ENCODE peak calls at places on chromosomes 4 and X, in five cellular contexts. One of them, this sample, is unnamed.

GRCh38 chrX:148691456-148691855 is 191.0 kb downstream of the AFF2 start:
- DNase-seq in A549: no peak
- DNase-seq in HepG2: no peak
- DNase-seq in GM12878: no peak
- DNase-seq in H1: no peak
- DNase-seq in this sample: no peak

GRCh38 chrX:18490816-18491215 is 65.4 kb downstream of the CDKL5 start:
- DNase-seq in A549: no peak
- DNase-seq in HepG2: no peak
- DNase-seq in GM12878: no peak
- DNase-seq in H1: no peak
- DNase-seq in this sample: no peak

GRCh38 chr4:145609494-145610427 is 9.4 kb upstream of the MMAA start:
- DNase-seq in A549: peak; percentile 64
- DNase-seq in HepG2: peak; percentile 58
- DNase-seq in GM12878: peak; percentile 58
- DNase-seq in H1: no peak
- DNase-seq in this sample: peak; percentile 27

GRCh38 chrX:107825698-107826285 is at the start of gene MID2:
- DNase-seq in A549: peak; percentile 66
- DNase-seq in HepG2: no peak
- DNase-seq in GM12878: no peak
- DNase-seq in H1: no peak
- DNase-seq in this sample: no peak

GRCh38 chr4:5784021-5784420 is 73.0 kb downstream of the EVC start:
- DNase-seq in A549: no peak
- DNase-seq in HepG2: no peak
- DNase-seq in GM12878: no peak
- DNase-seq in H1: no peak
- DNase-seq in this sample: no peak

GRCh38 chr4:99117876-99118693 is 26.0 kb downstream of the ADH4 start:
- DNase-seq in A549: peak; percentile 3
- DNase-seq in HepG2: peak; percentile 7
- DNase-seq in GM12878: no peak
- DNase-seq in H1: no peak
- DNase-seq in this sample: no peak

GRCh38 chr4:100977746-100978397 is 369.5 kb downstream of the PPP3CA start:
- DNase-seq in A549: no peak
- DNase-seq in HepG2: no peak
- DNase-seq in GM12878: no peak
- DNase-seq in H1: no peak
- DNase-seq in this sample: no peak

GRCh38 chr4:48194986-48195773 is 61.1 kb upstream of the TXK start:
- DNase-seq in A549: no peak
- DNase-seq in HepG2: no peak
- DNase-seq in GM12878: no peak
- DNase-seq in H1: no peak
- DNase-seq in this sample: no peak

GRCh38 chrX:153476628-153477027 is 6.3 kb upstream of the HAUS7 start:
- DNase-seq in A549: no peak
- DNase-seq in HepG2: no peak
- DNase-seq in GM12878: no peak
- DNase-seq in H1: no peak
- DNase-seq in this sample: no peak

GRCh38 chr4:46444318-46444717 is 54.4 kb upstream of the GABRA2 start:
- DNase-seq in A549: no peak
- DNase-seq in HepG2: no peak
- DNase-seq in GM12878: no peak
- DNase-seq in H1: no peak
- DNase-seq in this sample: no peak

GRCh38 chr4:156677136-156677535 is 294.5 kb downstream of the PDGFC start:
- DNase-seq in A549: peak; percentile 52
- DNase-seq in HepG2: peak; percentile 38
- DNase-seq in GM12878: no peak
- DNase-seq in H1: peak; percentile 2
- DNase-seq in this sample: no peak

GRCh38 chr4:144509088-144509854 is 136.7 kb upstream of the HHIP start:
- DNase-seq in A549: no peak
- DNase-seq in HepG2: no peak
- DNase-seq in GM12878: no peak
- DNase-seq in H1: no peak
- DNase-seq in this sample: no peak

GRCh38 chr4:72969957-72970356 is 99.6 kb downstream of the COX18 start:
- DNase-seq in A549: no peak
- DNase-seq in HepG2: no peak
- DNase-seq in GM12878: no peak
- DNase-seq in H1: no peak
- DNase-seq in this sample: no peak

GRCh38 chr4:183182873-183183725 is 84.0 kb downstream of the WWC2 start:
- DNase-seq in A549: peak; percentile 61
- DNase-seq in HepG2: peak; percentile 86
- DNase-seq in GM12878: no peak
- DNase-seq in H1: peak; percentile 89
- DNase-seq in this sample: no peak

GRCh38 chrX:131289527-131289926 is 421 bp upstream of the IGSF1 start:
- DNase-seq in A549: no peak
- DNase-seq in HepG2: no peak
- DNase-seq in GM12878: no peak
- DNase-seq in H1: no peak
- DNase-seq in this sample: no peak

GRCh38 chr4:140567722-140568121 is 1.0 kb downstream of the UCP1 start:
- DNase-seq in A549: no peak
- DNase-seq in HepG2: no peak
- DNase-seq in GM12878: no peak
- DNase-seq in H1: no peak
- DNase-seq in this sample: no peak

GRCh38 chrX:139967300-139967699 is 2.0 kb upstream of the CXorf66 start:
- DNase-seq in A549: peak; percentile 32
- DNase-seq in HepG2: peak; percentile 9
- DNase-seq in GM12878: no peak
- DNase-seq in H1: no peak
- DNase-seq in this sample: peak; percentile 37

GRCh38 chrX:84188320-84188834 is 378 bp upstream of the RPS6KA6 start:
- DNase-seq in A549: peak; percentile 79
- DNase-seq in HepG2: no peak
- DNase-seq in GM12878: no peak
- DNase-seq in H1: peak; percentile 34
- DNase-seq in this sample: no peak

GRCh38 chr4:149223659-149224058 is 592.0 kb downstream of the IQCM start:
- DNase-seq in A549: no peak
- DNase-seq in HepG2: no peak
- DNase-seq in GM12878: no peak
- DNase-seq in H1: no peak
- DNase-seq in this sample: no peak

GRCh38 chr4:3689006-3689405 is 77.2 kb upstream of the ADRA2C start:
- DNase-seq in A549: no peak
- DNase-seq in HepG2: no peak
- DNase-seq in GM12878: no peak
- DNase-seq in H1: no peak
- DNase-seq in this sample: peak; percentile 23

GRCh38 chrX:8971116-8971515 is 62.8 kb downstream of the FAM9B start:
- DNase-seq in A549: peak; percentile 67
- DNase-seq in HepG2: peak; percentile 39
- DNase-seq in GM12878: no peak
- DNase-seq in H1: no peak
- DNase-seq in this sample: no peak

GRCh38 chrX:106005684-106006083 is 32.8 kb downstream of the SERPINA7 start:
- DNase-seq in A549: no peak
- DNase-seq in HepG2: peak; percentile 58
- DNase-seq in GM12878: no peak
- DNase-seq in H1: no peak
- DNase-seq in this sample: no peak

GRCh38 chr4:173337463-173337862 is 3.3 kb upstream of the HMGB2 start:
- DNase-seq in A549: no peak
- DNase-seq in HepG2: no peak
- DNase-seq in GM12878: no peak
- DNase-seq in H1: no peak
- DNase-seq in this sample: no peak

GRCh38 chr4:99058228-99058627 is 30.4 kb downstream of the ADH5 start:
- DNase-seq in A549: no peak
- DNase-seq in HepG2: no peak
- DNase-seq in GM12878: no peak
- DNase-seq in H1: no peak
- DNase-seq in this sample: no peak

GRCh38 chr4:186746581-186746980 is 22.9 kb upstream of the FAT1 start:
- DNase-seq in A549: no peak
- DNase-seq in HepG2: no peak
- DNase-seq in GM12878: no peak
- DNase-seq in H1: no peak
- DNase-seq in this sample: no peak

GRCh38 chr4:121989715-121990114 is 37.9 kb upstream of the TRPC3 start:
- DNase-seq in A549: no peak
- DNase-seq in HepG2: no peak
- DNase-seq in GM12878: no peak
- DNase-seq in H1: no peak
- DNase-seq in this sample: peak; percentile 83

GRCh38 chrX:140141444-140142029 is 176.2 kb upstream of the CXorf66 start:
- DNase-seq in A549: peak; percentile 35
- DNase-seq in HepG2: peak; percentile 8
- DNase-seq in GM12878: peak; percentile 3
- DNase-seq in H1: no peak
- DNase-seq in this sample: peak; percentile 49

GRCh38 chr4:6517171-6517570 is 44.8 kb upstream of the PPP2R2C start:
- DNase-seq in A549: no peak
- DNase-seq in HepG2: no peak
- DNase-seq in GM12878: no peak
- DNase-seq in H1: no peak
- DNase-seq in this sample: no peak

GRCh38 chrX:71623105-71623450 is 4.8 kb upstream of the CXCR3 start:
- DNase-seq in A549: no peak
- DNase-seq in HepG2: no peak
- DNase-seq in GM12878: no peak
- DNase-seq in H1: no peak
- DNase-seq in this sample: no peak

GRCh38 chr4:7852568-7853185 is 87.0 kb downstream of the AFAP1 start:
- DNase-seq in A549: no peak
- DNase-seq in HepG2: no peak
- DNase-seq in GM12878: no peak
- DNase-seq in H1: no peak
- DNase-seq in this sample: no peak

GRCh38 chr4:145840162-145840768 is 98.4 kb downstream of the ZNF827 start:
- DNase-seq in A549: peak; percentile 53
- DNase-seq in HepG2: peak; percentile 45
- DNase-seq in GM12878: peak; percentile 32
- DNase-seq in H1: no peak
- DNase-seq in this sample: peak; percentile 35

GRCh38 chr4:91826186-91826585 is 477.6 kb upstream of the GRID2 start:
- DNase-seq in A549: no peak
- DNase-seq in HepG2: no peak
- DNase-seq in GM12878: no peak
- DNase-seq in H1: no peak
- DNase-seq in this sample: no peak

GRCh38 chr4:26815199-26815598 is 45.4 kb upstream of the STIM2 start:
- DNase-seq in A549: no peak
- DNase-seq in HepG2: no peak
- DNase-seq in GM12878: no peak
- DNase-seq in H1: no peak
- DNase-seq in this sample: no peak

GRCh38 chr4:45741897-45742296 is 382.0 kb downstream of the GABRG1 start:
- DNase-seq in A549: peak; percentile 0
- DNase-seq in HepG2: peak; percentile 28
- DNase-seq in GM12878: no peak
- DNase-seq in H1: no peak
- DNase-seq in this sample: no peak

GRCh38 chrX:56130013-56130412 is 102.1 kb upstream of the KLF8 start:
- DNase-seq in A549: no peak
- DNase-seq in HepG2: no peak
- DNase-seq in GM12878: no peak
- DNase-seq in H1: no peak
- DNase-seq in this sample: no peak

GRCh38 chr4:71709961-71710360 is 73.9 kb downstream of the GC start:
- DNase-seq in A549: peak; percentile 9
- DNase-seq in HepG2: no peak
- DNase-seq in GM12878: no peak
- DNase-seq in H1: no peak
- DNase-seq in this sample: peak; percentile 5
- TF ChIP-seq HDAC2 in A549: no peak
- TF ChIP-seq HDAC2 in HepG2: no peak
- TF ChIP-seq HDAC2 in GM12878: no peak
- TF ChIP-seq HDAC2 in H1: no peak
- TF ChIP-seq HDAC2 in this sample: no peak

GRCh38 chr4:111283066-111283677 is 660.3 kb upstream of the PITX2 start:
- DNase-seq in A549: peak; percentile 59
- DNase-seq in HepG2: peak; percentile 39
- DNase-seq in GM12878: no peak
- DNase-seq in H1: peak; percentile 29
- DNase-seq in this sample: peak; percentile 40
- TF ChIP-seq HDAC2 in A549: no peak
- TF ChIP-seq HDAC2 in HepG2: no peak
- TF ChIP-seq HDAC2 in GM12878: no peak
- TF ChIP-seq HDAC2 in H1: no peak
- TF ChIP-seq HDAC2 in this sample: no peak

GRCh38 chrX:30865020-30865419 is 24.0 kb downstream of the TAB3 start:
- DNase-seq in A549: peak; percentile 26
- DNase-seq in HepG2: peak; percentile 21
- DNase-seq in GM12878: no peak
- DNase-seq in H1: no peak
- DNase-seq in this sample: peak; percentile 30

GRCh38 chrX:30865612-30866011 is 23.4 kb downstream of the TAB3 start:
- DNase-seq in A549: no peak
- DNase-seq in HepG2: peak; percentile 59
- DNase-seq in GM12878: no peak
- DNase-seq in H1: no peak
- DNase-seq in this sample: no peak

GRCh38 chrX:30858098-30858497 is 31.0 kb downstream of the TAB3 start:
- DNase-seq in A549: no peak
- DNase-seq in HepG2: no peak
- DNase-seq in GM12878: no peak
- DNase-seq in H1: no peak
- DNase-seq in this sample: no peak

GRCh38 chrX:30864383-30864785 is 24.7 kb downstream of the TAB3 start:
- DNase-seq in A549: no peak
- DNase-seq in HepG2: peak; percentile 2
- DNase-seq in GM12878: no peak
- DNase-seq in H1: no peak
- DNase-seq in this sample: no peak

DNA sequence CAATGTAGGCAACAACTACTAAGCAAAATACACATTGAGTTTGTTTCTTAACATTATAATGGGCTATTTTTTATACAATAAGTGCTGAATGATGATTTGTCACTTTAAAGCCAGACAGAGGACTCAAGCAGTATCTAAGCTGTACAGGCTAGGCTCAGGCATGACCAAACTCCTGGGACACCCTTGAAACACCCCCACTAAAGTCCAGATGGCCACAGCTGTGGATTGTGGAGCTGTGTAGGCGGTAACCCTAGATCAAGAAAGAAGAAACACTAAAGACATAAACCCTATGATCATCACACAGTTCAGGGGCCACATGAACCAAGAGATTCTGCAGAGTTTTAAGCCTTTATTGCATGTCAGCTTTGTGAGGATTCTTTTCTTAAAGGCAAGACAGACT is 25.1 kb downstream of the TAB3 start:
- DNase-seq in A549: no peak
- DNase-seq in HepG2: no peak
- DNase-seq in GM12878: no peak
- DNase-seq in H1: no peak
- DNase-seq in this sample: no peak
- TF ChIP-seq HDAC2 in A549: no peak
- TF ChIP-seq HDAC2 in HepG2: no peak
- TF ChIP-seq HDAC2 in GM12878: no peak
- TF ChIP-seq HDAC2 in H1: no peak
- TF ChIP-seq HDAC2 in this sample: no peak

GRCh38 chr4:76767983-76768382 is 130.0 kb downstream of the SOWAHB start:
- DNase-seq in A549: peak; percentile 19
- DNase-seq in HepG2: peak; percentile 32
- DNase-seq in GM12878: no peak
- DNase-seq in H1: no peak
- DNase-seq in this sample: no peak
- TF ChIP-seq HDAC2 in A549: no peak
- TF ChIP-seq HDAC2 in HepG2: no peak
- TF ChIP-seq HDAC2 in GM12878: no peak
- TF ChIP-seq HDAC2 in H1: no peak
- TF ChIP-seq HDAC2 in this sample: no peak